ENCODE peak calls at places on chromosomes 13 and 19, in six cellular contexts. Y, K, X, G, O and H are unnamed samples. For H3K4me1, the result is how much of the 10 kb centered on the place peaks cover.

GRCh38 chr13:59696229-59696628 is 467.5 kb downstream of the DIAPH3 start:
- DNase-seq in Y (no peak), K (no peak), X (no peak), G (no peak), O (no peak), H (no peak)

GRCh38 chr19:30001794-30002193 is 59.8 kb downstream of the URI1 start:
- DNase-seq in Y (no peak), K (peak), X (peak), G (no peak), O (no peak), H (no peak)

GRCh38 chr19:57665261-57665806 is 3.4 kb upstream of the ZSCAN4 start:
- DNase-seq in Y (no peak), K (no peak), X (no peak), G (no peak), O (no peak), H (no peak)

GRCh38 chr19:52028780-52029123 is 573 bp upstream of the ZNF614 start:
- DNase-seq in Y (no peak), K (no peak), X (no peak), G (no peak), O (no peak), H (peak)

GRCh38 chr13:35046587-35046986 is 104.5 kb downstream of the NBEA start:
- DNase-seq in Y (no peak), K (no peak), X (no peak), G (no peak), O (no peak), H (no peak)

GRCh38 chr13:32905063-32905863 is 111.0 kb upstream of the KL start:
- DNase-seq in Y (no peak), K (no peak), X (peak), G (peak), O (peak), H (no peak)

GRCh38 chr19:5048091-5048726 is 79.3 kb downstream of the KDM4B start:
- DNase-seq in Y (peak), K (peak), X (peak), G (peak), O (no peak), H (peak)

GRCh38 chr13:42379241-42379640 is 107.3 kb downstream of the AKAP11 start:
- DNase-seq in Y (no peak), K (no peak), X (no peak), G (no peak), O (no peak), H (no peak)

GRCh38 chr13:23447927-23448326 is 14.4 kb upstream of the SACS start:
- DNase-seq in Y (no peak), K (no peak), X (peak), G (peak), O (no peak), H (no peak)

GRCh38 chr13:103839460-103839859 is 773.2 kb upstream of the SLC10A2 start:
- DNase-seq in Y (no peak), K (no peak), X (no peak), G (no peak), O (no peak), H (no peak)

GRCh38 chr13:75135325-75135825 is 346.6 kb downstream of the TBC1D4 start:
- DNase-seq in Y (no peak), K (peak), X (peak), G (peak), O (no peak), H (no peak)

GRCh38 chr13:108155185-108156106 is 59.9 kb downstream of the LIG4 start:
- DNase-seq in Y (peak), K (peak), X (peak), G (peak), O (no peak), H (no peak)

GRCh38 chr13:108597943-108598342 is 31.5 kb upstream of the MYO16 start:
- DNase-seq in Y (no peak), K (peak), X (no peak), G (peak), O (no peak), H (no peak)

GRCh38 chr19:45587873-45588272 is 3.3 kb upstream of the OPA3 start:
- DNase-seq in Y (no peak), K (peak), X (no peak), G (no peak), O (no peak), H (no peak)

GRCh38 chr13:98411617-98412310 is 165.1 kb downstream of the STK24 start:
- DNase-seq in Y (no peak), K (no peak), X (no peak), G (no peak), O (no peak), H (no peak)

GRCh38 chr13:81591528-81592220 is 1250.7 kb upstream of the SPRY2 start:
- DNase-seq in Y (no peak), K (no peak), X (no peak), G (no peak), O (no peak), H (no peak)

GRCh38 chr19:3908266-3909054 is 24.4 kb upstream of the NMRK2 start:
- DNase-seq in Y (no peak), K (no peak), X (no peak), G (no peak), O (no peak), H (peak)

GRCh38 chr13:51837016-51837415 is 8.0 kb downstream of the TMEM272 start:
- DNase-seq in Y (no peak), K (no peak), X (no peak), G (no peak), O (no peak), H (no peak)

GRCh38 chr19:913080-913748 is at the start of gene R3HDM4:
- DNase-seq in Y (peak), K (peak), X (peak), G (no peak), O (no peak), H (peak)

GRCh38 chr13:108213946-108214345 is 1.4 kb downstream of the LIG4 start:
- DNase-seq in Y (peak), K (peak), X (peak), G (peak), O (no peak), H (no peak)

GRCh38 chr19:41860419-41861097 is 503 bp downstream of the RPS19 start:
- DNase-seq in Y (peak), K (peak), X (no peak), G (no peak), O (no peak), H (peak)
- H3K4me1 ChIP-seq in Y (under half), K (under half), X (under half), G (under half), O (under half), H (under half)

GRCh38 chr19:17293605-17294004 is 9.6 kb downstream of the ABHD8 start:
- DNase-seq in Y (no peak), K (no peak), X (no peak), G (no peak), O (no peak), H (no peak)
- H3K4me2 ChIP-seq in Y (peak), K (no peak), X (no peak), G (no peak), O (no peak), H (no peak)

GRCh38 chr19:18523841-18524240 is 2.0 kb upstream of the ELL start:
- DNase-seq in Y (no peak), K (no peak), X (no peak), G (no peak), O (no peak), H (no peak)

GRCh38 chr19:18519962-18520847 is 1.7 kb downstream of the ELL start:
- DNase-seq in Y (peak), K (peak), X (peak), G (peak), O (no peak), H (peak)

GRCh38 chr19:18520848-18521691 is 800 bp downstream of the ELL start:
- DNase-seq in Y (peak), K (peak), X (no peak), G (no peak), O (no peak), H (peak)

GRCh38 chr19:18521692-18522123 is at the start of gene ELL:
- DNase-seq in Y (no peak), K (no peak), X (no peak), G (no peak), O (no peak), H (peak)

DNA sequence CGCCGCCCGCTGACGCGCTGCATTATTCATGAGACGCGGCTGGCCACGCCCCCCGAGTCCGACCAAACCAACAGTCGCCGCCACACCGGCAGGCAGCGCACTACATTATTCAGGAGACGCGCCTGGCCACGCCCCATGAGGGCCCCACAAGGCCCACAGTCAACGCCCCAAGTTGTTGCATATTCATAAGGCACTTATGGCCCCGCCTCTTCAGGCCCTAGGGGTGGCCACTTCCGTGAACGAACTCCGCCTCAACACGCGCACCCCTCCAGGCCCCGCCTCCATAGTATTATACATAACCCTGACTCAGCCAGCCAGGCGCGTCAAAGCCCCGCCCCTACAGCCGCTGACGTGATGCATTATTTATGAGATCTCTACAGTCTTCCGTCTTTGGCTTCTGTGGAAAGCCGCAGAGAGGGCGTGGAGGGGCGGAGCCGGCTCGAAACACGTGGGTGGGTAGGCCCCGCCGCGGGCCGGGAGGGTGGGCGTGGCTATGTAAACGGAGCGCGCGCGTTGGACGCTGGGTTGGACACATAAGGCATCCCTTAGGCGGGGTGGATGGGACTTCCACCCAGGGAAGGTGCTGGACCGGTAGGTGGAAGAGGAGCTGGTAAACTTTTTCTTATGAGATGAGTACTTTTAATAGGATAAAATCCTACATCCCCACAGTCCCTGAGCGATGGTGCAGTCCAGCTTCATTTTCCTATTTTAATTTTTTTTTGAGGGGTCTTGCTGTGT is 423 bp upstream of the ELL start:
- DNase-seq in Y (peak), K (peak), X (peak), G (peak), O (peak), H (peak)
- H3K4me3 ChIP-seq in Y (peak), K (peak), X (no peak), G (peak), O (peak), H (peak)

GRCh38 chr19:35457173-35457572 is 9.1 kb downstream of the FFAR2 start:
- DNase-seq in Y (no peak), K (no peak), X (no peak), G (no peak), O (peak), H (no peak)

GRCh38 chr19:35459414-35460082 is 11.5 kb downstream of the FFAR2 start:
- DNase-seq in Y (no peak), K (peak), X (no peak), G (no peak), O (no peak), H (no peak)

GRCh38 chr19:35458192-35458591 is 10.1 kb downstream of the FFAR2 start:
- DNase-seq in Y (no peak), K (no peak), X (no peak), G (no peak), O (no peak), H (no peak)

GRCh38 chr19:35460608-35461007 is 12.6 kb downstream of the FFAR2 start:
- DNase-seq in Y (no peak), K (peak), X (no peak), G (no peak), O (no peak), H (no peak)

DNA sequence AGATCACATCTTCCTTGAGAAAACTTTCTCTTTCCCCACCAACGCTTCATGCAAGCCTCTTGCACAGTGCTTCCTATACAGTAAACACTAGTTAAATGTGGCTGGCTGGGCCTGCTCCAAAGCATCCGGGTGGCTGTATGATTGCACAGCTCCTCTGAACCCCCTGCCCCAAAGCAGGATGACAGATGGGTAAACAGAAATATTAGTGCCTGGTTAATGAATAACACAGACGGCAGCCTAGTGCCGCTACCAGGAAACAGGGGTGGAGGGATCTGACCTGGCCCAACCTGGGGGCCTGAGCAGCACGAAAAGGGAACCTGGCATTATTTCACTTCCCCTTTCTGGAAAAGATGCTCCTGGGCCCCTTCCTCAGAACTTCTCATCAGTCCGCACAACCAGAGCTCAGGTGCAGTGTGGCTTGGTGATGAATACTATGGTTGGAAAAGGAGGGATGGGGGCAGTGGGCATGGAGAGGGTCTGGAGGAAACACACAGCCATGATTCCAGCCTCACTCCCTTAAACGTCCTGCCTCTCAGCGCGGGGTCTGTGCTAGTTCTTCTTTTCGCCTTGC is 10.8 kb downstream of the FFAR2 start:
- DNase-seq in Y (no peak), K (peak), X (no peak), G (no peak), O (peak), H (no peak)
- H3K4me1 ChIP-seq in Y (under half), K (under half), X (under half), G (under half), O (half or more), H (under half)

DNA sequence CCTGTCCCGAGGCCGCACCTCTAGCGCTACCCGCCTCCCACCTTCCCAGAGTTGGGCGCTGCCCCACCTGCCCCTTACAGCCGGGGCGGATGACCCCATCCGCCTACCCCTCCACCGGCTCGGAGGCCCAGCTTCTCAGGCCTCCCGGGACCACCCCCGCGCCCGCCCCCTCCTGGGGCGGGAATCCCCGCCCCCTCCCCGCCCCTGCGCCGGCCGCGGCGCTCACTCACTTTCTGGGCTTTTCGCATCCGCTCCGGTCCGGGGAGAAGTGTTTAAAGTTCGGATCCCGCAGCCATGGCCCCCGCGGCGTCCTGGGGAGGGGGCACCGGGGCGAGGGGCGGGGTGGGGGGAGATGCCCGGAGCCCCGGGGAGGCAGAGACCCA is 448 bp downstream of the ERFL start:
- DNase-seq in Y (peak), K (no peak), X (no peak), G (no peak), O (no peak), H (no peak)
- H3K4me2 ChIP-seq in Y (peak), K (peak), X (peak), G (peak), O (peak), H (peak)